ENCODE peak calls at places on chromosome 17, in eight cellular contexts. R is lung; Z is transverse colon; J is AG09309; N is lower lobe of right lung; V is sigmoid colon; U is CD8-positive, alpha-beta T cell; T is fibroblast of the aortic adventitia. Q is an unnamed sample.

GRCh38 chr17:27575100-27575911 is 55.7 kb upstream of the LGALS9 start:
- DNase-seq in R (no peak), Z (no peak), J (no peak), N (no peak), V (no peak), U (no peak), T (no peak), Q (no peak)

GRCh38 chr17:17745476-17746455 is 64.5 kb downstream of the RAI1 start:
- DNase-seq in R (no peak), Z (no peak), J (no peak), N (no peak), V (no peak), U (no peak), T (no peak), Q (no peak)

GRCh38 chr17:6684460-6684783 is 28.7 kb downstream of the SLC13A5 start:
- DNase-seq in R (no peak), Z (no peak), J (no peak), N (no peak), V (no peak), U (no peak), T (no peak), Q (no peak)

GRCh38 chr17:36705651-36706436 is 104.5 kb downstream of the MRM1 start:
- DNase-seq in R (peak), Z (peak), J (no peak), N (no peak), V (no peak), U (peak), T (peak), Q (peak)

GRCh38 chr17:21174719-21175118 is 39.2 kb downstream of the TMEM11 start:
- DNase-seq in R (no peak), Z (no peak), J (no peak), N (no peak), V (no peak), U (no peak), T (peak), Q (no peak)

GRCh38 chr17:38747385-38748328 is 479 bp downstream of the PCGF2 start:
- DNase-seq in R (no peak), Z (peak), J (no peak), N (peak), V (no peak), U (no peak), T (no peak), Q (no peak)

GRCh38 chr17:20156196-20157077 is 147.3 kb downstream of the SPECC1 start:
- DNase-seq in R (peak), Z (peak), J (no peak), N (peak), V (no peak), U (no peak), T (peak), Q (peak)

GRCh38 chr17:59427425-59427921 is 96.0 kb downstream of the YPEL2 start:
- DNase-seq in R (peak), Z (no peak), J (no peak), N (no peak), V (no peak), U (no peak), T (peak), Q (peak)

GRCh38 chr17:40115101-40115436 is 6.7 kb upstream of the MSL1 start:
- DNase-seq in R (no peak), Z (no peak), J (no peak), N (no peak), V (peak), U (no peak), T (no peak), Q (no peak)

DNA sequence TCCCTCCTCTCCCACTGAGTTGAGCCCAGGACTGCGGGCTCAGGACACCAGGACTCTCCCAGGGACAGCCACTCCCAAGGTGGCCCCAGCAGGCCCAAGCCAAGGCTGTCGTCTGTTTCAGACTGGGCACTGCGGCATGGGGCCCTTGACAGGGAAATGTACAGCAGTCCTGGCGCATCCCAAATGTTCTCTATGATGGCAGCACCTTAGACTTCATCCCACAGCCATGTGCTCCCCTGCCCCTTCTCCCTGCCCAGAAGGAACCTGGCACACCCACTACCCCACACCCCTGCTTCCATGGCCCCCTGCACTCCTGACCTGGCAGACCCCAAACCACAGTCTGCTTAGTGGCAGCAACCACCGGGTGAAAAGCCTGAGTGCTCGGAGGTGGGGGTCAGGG is 18.2 kb downstream of the RBFOX3 start:
- DNase-seq in R (no peak), Z (no peak), J (no peak), N (no peak), V (no peak), U (no peak), T (no peak), Q (no peak)
- TF ChIP-seq CTCF in R (no peak), Z (no peak), J (no peak), N (no peak), V (no peak), U (no peak), T (no peak), Q (no peak)

DNA sequence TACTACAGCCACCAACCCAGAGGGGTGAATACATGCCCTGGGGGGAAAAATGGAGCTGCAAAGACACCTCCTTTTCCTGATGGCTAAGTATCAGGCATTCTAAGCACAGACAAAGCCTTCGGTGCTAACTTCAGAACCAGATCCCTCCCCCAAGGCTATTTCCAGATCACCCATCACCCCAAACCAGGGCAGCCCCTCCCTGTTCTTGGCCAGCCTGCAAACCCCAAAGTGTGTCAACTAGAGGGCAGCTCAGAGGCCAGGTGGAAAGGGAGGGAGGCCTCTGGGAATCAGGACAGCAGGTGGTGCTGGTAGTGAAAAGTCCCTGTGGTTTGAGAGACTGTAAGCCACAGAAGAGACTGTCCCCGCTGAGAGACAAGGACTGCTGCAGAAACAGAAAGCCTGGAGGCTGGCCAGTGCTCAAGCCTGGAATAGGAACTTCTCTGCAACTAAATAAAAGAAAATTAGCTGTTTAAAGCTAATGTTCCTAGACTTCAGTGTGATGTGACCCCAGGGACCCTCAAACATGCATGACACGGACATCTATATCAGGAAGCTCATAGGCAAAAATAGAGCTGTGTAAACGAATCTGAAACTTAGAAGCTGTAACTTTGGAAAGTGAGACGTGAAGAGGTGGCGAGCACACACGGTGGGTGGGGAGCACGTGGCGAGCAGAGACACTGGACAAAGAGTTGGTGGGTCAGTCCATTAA is 9.1 kb downstream of the TUBG1 start:
- DNase-seq in R (peak), Z (peak), J (no peak), N (peak), V (no peak), U (no peak), T (no peak), Q (peak)
- H3K4me3 ChIP-seq in R (no peak), Z (no peak), J (no peak), N (no peak), V (no peak), U (no peak), T (no peak), Q (no peak)

DNA sequence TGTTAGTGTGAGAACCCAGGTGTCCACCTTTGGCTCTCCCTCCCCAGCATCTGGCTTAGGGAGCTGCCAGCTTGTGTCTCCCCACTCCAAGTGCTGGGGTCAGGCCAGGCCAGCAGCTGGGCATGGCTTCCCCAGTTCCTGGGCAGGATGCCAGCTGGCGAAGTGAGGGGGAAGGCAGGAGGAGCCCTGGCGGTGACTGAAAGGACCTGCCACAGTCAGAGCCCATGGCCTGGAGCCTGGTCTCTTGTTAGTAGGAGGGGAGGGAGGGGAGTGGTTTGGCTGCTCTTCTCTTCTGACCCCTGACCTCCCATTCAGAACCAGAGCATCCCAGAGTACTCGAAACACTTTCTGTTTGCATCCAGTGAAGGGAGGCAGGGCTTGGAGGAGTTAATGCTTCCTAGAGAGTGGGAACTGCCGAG is 586 bp downstream of the CHD3 start:
- DNase-seq in R (peak), Z (peak), J (peak), N (peak), V (peak), U (no peak), T (peak), Q (peak)
- TF ChIP-seq CTCF in R (peak), Z (peak), J (peak), N (peak), V (peak), U (no peak), T (peak), Q (peak)

GRCh38 chr17:61414936-61415251 is 15.3 kb downstream of the TBX2 start:
- DNase-seq in R (no peak), Z (no peak), J (no peak), N (no peak), V (no peak), U (no peak), T (no peak), Q (no peak)

GRCh38 chr17:61414141-61414935 is 14.7 kb downstream of the TBX2 start:
- DNase-seq in R (peak), Z (no peak), J (no peak), N (peak), V (peak), U (no peak), T (no peak), Q (no peak)

GRCh38 chr17:61412860-61413653 is 13.4 kb downstream of the TBX2 start:
- DNase-seq in R (peak), Z (no peak), J (no peak), N (no peak), V (peak), U (no peak), T (no peak), Q (no peak)

GRCh38 chr17:61411944-61412859 is 12.6 kb downstream of the TBX2 start:
- DNase-seq in R (peak), Z (peak), J (no peak), N (peak), V (peak), U (peak), T (peak), Q (peak)

DNA sequence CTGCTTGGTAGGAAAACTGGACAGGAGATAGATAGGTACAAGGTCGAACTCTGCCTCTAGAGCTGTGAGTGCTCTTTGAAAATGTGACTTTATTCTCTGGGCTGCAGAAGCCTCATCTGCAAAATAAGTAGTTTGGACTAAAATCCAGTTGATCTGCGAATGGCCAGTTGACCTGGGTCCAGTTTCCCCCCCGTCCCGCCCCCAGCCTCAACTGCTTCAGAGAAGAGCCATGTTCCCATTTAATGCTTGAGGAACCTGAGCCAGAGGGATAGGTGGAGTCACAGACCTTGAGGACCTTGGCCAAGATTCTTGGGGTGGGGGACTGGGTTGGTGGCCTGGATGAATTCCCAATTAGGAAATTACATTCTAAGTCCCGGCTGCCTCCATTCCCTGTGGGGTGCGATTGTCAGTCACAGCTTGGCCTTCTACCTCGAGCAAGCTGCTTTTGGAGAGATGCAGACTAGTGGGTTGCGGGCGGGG is 14.1 kb downstream of the TBX2 start:
- DNase-seq in R (peak), Z (no peak), J (no peak), N (no peak), V (peak), U (no peak), T (no peak), Q (no peak)
- H3K4me3 ChIP-seq in R (no peak), Z (no peak), J (no peak), N (peak), V (no peak), U (no peak), T (peak), Q (no peak)

DNA sequence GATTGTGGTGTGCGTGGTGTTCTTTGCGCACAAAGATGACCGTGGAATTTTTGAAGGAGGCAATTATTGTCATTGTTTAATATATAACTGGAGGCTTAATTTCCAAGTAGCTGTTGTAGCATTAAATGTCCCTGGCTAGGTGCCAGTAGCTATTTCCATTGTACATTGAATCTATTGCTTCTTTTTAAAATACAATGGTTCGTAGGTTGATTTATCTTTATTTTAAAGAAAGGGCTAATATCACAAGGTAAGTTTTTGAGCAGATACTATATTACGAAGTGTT is 127.1 kb downstream of the RPTOR start:
- DNase-seq in R (no peak), Z (no peak), J (no peak), N (no peak), V (no peak), U (no peak), T (no peak), Q (no peak)
- TF ChIP-seq CTCF in R (no peak), Z (no peak), J (no peak), N (no peak), V (no peak), U (no peak), T (no peak), Q (no peak)

GRCh38 chr17:35449371-35449931 is 885 bp upstream of the SLFN13 start:
- DNase-seq in R (no peak), Z (peak), J (no peak), N (peak), V (peak), U (no peak), T (peak), Q (peak)
- H3K4me3 ChIP-seq in R (no peak), Z (peak), J (peak), N (peak), V (peak), U (no peak), T (peak), Q (no peak)

GRCh38 chr17:70390059-70390458 is 220.7 kb downstream of the KCNJ2 start:
- DNase-seq in R (no peak), Z (no peak), J (no peak), N (no peak), V (no peak), U (no peak), T (no peak), Q (no peak)

GRCh38 chr17:70394430-70394829 is 225.1 kb downstream of the KCNJ2 start:
- DNase-seq in R (no peak), Z (no peak), J (no peak), N (no peak), V (no peak), U (no peak), T (no peak), Q (no peak)

GRCh38 chr17:70394833-70395232 is 225.5 kb downstream of the KCNJ2 start:
- DNase-seq in R (no peak), Z (no peak), J (no peak), N (no peak), V (no peak), U (no peak), T (no peak), Q (no peak)
- TF ChIP-seq CTCF in R (no peak), Z (no peak), J (no peak), N (no peak), V (no peak), U (no peak), T (no peak), Q (no peak)

GRCh38 chr17:44307387-44308186 is 814 bp upstream of the RUNDC3A start:
- DNase-seq in R (no peak), Z (peak), J (no peak), N (no peak), V (peak), U (no peak), T (peak), Q (no peak)

GRCh38 chr17:44310188-44310587 is 1.8 kb downstream of the RUNDC3A start:
- DNase-seq in R (no peak), Z (no peak), J (no peak), N (no peak), V (no peak), U (no peak), T (no peak), Q (no peak)

GRCh38 chr17:44308320-44308818 is at the start of gene RUNDC3A:
- DNase-seq in R (peak), Z (peak), J (no peak), N (peak), V (peak), U (peak), T (peak), Q (peak)

GRCh38 chr17:44309472-44309871 is 1.1 kb downstream of the RUNDC3A start:
- DNase-seq in R (no peak), Z (no peak), J (no peak), N (no peak), V (no peak), U (no peak), T (no peak), Q (no peak)

GRCh38 chr17:44308865-44309264 is 464 bp downstream of the RUNDC3A start:
- DNase-seq in R (no peak), Z (no peak), J (no peak), N (no peak), V (no peak), U (no peak), T (no peak), Q (no peak)
- H3K4me3 ChIP-seq in R (no peak), Z (peak), J (no peak), N (peak), V (peak), U (peak), T (no peak), Q (no peak)

GRCh38 chr17:57109393-57110151 is 24.5 kb downstream of the AKAP1 start:
- DNase-seq in R (no peak), Z (peak), J (no peak), N (no peak), V (peak), U (no peak), T (no peak), Q (no peak)
- TF ChIP-seq CTCF in R (no peak), Z (peak), J (no peak), N (no peak), V (peak), U (no peak), T (peak), Q (peak)

GRCh38 chr17:34575182-34575581 is 4.2 kb upstream of the TMEM132E start:
- DNase-seq in R (no peak), Z (no peak), J (no peak), N (no peak), V (no peak), U (no peak), T (no peak), Q (no peak)

GRCh38 chr17:34578656-34579016 is 746 bp upstream of the TMEM132E start:
- DNase-seq in R (no peak), Z (no peak), J (no peak), N (no peak), V (no peak), U (no peak), T (no peak), Q (no peak)

GRCh38 chr17:34579017-34579946 is at the start of gene TMEM132E:
- DNase-seq in R (peak), Z (peak), J (no peak), N (peak), V (peak), U (no peak), T (peak), Q (no peak)

GRCh38 chr17:34579979-34580684 is 750 bp downstream of the TMEM132E start:
- DNase-seq in R (peak), Z (no peak), J (no peak), N (no peak), V (no peak), U (no peak), T (peak), Q (no peak)

DNA sequence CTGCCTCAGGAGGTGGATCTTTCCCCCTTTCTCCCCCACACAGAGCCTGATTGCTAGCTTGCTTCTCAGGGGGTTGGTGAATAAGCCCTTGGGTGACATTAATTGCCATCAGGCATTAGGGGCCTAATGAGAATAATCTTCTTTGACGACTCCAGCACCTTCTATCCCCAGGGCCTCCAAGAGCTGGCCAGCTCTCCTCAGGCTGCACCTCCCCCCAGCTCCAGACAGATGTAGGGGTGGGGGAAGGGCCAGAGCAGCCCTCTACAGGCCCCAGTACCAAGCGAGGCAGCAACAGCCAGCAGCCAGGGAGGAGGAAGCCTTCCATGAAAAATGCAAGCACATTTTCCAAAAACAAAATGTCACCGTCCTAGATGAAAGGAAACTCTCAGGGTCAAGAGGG is 1.4 kb upstream of the TMEM132E start:
- DNase-seq in R (no peak), Z (no peak), J (no peak), N (no peak), V (no peak), U (no peak), T (no peak), Q (no peak)
- H3K4me3 ChIP-seq in R (no peak), Z (no peak), J (no peak), N (no peak), V (no peak), U (no peak), T (no peak), Q (no peak)

Q was measured in astrocyte of the spinal cord.